ENCODE peak calls at places on chromosomes 13 and 19, in four cellular contexts. D is activated T-helper 2 cell treated with anti-CD3 and anti-CD28 coated beads, Interferon-gamma antibody, Interleukin-2, Interleukin-4, amounts not matched to agents 10 μg/mL and 5 μg/mL and 100 μg/mL, durations not matched to agents 14 hours and 24 hours and 36 hours; U is stimulated activated naive CD8-positive, alpha-beta T cell treated with anti-CD3 and anti-CD28 coated beads, Interleukin-15, Interleukin-2, amounts not matched to agents 100 U/mL and 50 U/mL, for 24 hours; J is naive thymus-derived CD4-positive, alpha-beta T cell. F is an unnamed sample.

GRCh38 chr13:41365636-41366035 is 54.6 kb downstream of the NAA16 start:
- DNase-seq in J (no peak), U (no peak), D (no peak), F (no peak)

GRCh38 chr13:109649713-109650112 is 136.7 kb downstream of the IRS2 start:
- DNase-seq in J (no peak), U (no peak), D (no peak), F (no peak)

GRCh38 chr19:6023085-6023682 is 45.2 kb upstream of the RANBP3 start:
- DNase-seq in D (no peak), J (no peak), U (no peak), F (no peak)

GRCh38 chr13:37914781-37915391 is 45.3 kb upstream of the TRPC4 start:
- DNase-seq in U (no peak), J (no peak), D (no peak), F (no peak)

GRCh38 chr13:59746291-59746962 is 417.3 kb downstream of the DIAPH3 start:
- DNase-seq in J (no peak), D (no peak), U (peak; percentile 4), F (no peak)

GRCh38 chr19:34120846-34121639 is 51.3 kb upstream of the LSM14A start:
- DNase-seq in J (peak; percentile 57), U (peak; percentile 65), D (peak; percentile 23), F (no peak)

GRCh38 chr13:43368003-43368402 is 344.6 kb downstream of the DNAJC15 start:
- DNase-seq in J (peak; percentile 5), U (no peak), D (no peak), F (peak; percentile 65)

GRCh38 chr13:113157206-113157928 is 1.1 kb upstream of the PROZ start:
- DNase-seq in J (no peak), U (no peak), D (no peak), F (no peak)

F was measured in pons.